ENCODE peak calls at places on chromosomes 3 and 15, in eight cellular contexts. H, B, C, G, V, A, I and Z are unnamed samples.
A peak's percentile ranks its signal among the peaks of the same experiment; 100 is the strongest.

GRCh38 chr15:99536422-99537033 is 29.3 kb upstream of the MEF2A start:
- DNase-seq in C (peak; percentile 78), G (peak; percentile 19), B (no peak), A (peak; percentile 81), I (peak; percentile 41), H (no peak), V (peak; percentile 90), Z (no peak)

GRCh38 chr15:41494922-41495735 is 1.5 kb downstream of the ITPKA start:
- DNase-seq in V (no peak), G (peak; percentile 15), A (no peak), I (no peak), B (no peak), C (no peak), H (peak; percentile 59), Z (no peak)

GRCh38 chr15:66833372-66833771 is 131.3 kb downstream of the SMAD6 start:
- DNase-seq in I (peak; percentile 54), B (no peak), A (no peak), V (peak; percentile 43), C (no peak), H (no peak), G (no peak), Z (no peak)

GRCh38 chr3:192727032-192727847 is at the start of gene FGF12:
- DNase-seq in V (no peak), H (peak; percentile 24), C (peak; percentile 13), G (peak; percentile 69), A (peak; percentile 84), I (peak; percentile 27), B (peak; percentile 33), Z (peak; percentile 38)

GRCh38 chr15:50996641-50997040 is 88.2 kb downstream of the AP4E1 start:
- DNase-seq in C (peak; percentile 62), G (no peak), V (no peak), A (no peak), B (no peak), H (no peak), I (peak; percentile 71), Z (no peak)

GRCh38 chr3:150235799-150236198 is 172.3 kb upstream of the TSC22D2 start:
- DNase-seq in I (peak; percentile 56), B (no peak), A (no peak), G (no peak), C (peak; percentile 95), V (no peak), H (no peak), Z (no peak)

GRCh38 chr15:79897701-79898113 is 893 bp upstream of the MTHFS start:
- DNase-seq in B (no peak), C (no peak), A (no peak), G (no peak), I (no peak), H (no peak), V (no peak), Z (no peak)

GRCh38 chr3:145411605-145412004 is 749.4 kb downstream of the PLOD2 start:
- DNase-seq in V (no peak), I (no peak), H (no peak), C (no peak), A (no peak), G (no peak), B (no peak), Z (no peak)

GRCh38 chr3:129938140-129938930 is 36.2 kb upstream of the TRH start:
- DNase-seq in I (no peak), B (no peak), H (no peak), V (no peak), C (no peak), A (no peak), G (no peak), Z (no peak)

GRCh38 chr15:99324082-99324620 is 72.9 kb downstream of the LRRC28 start:
- DNase-seq in I (peak; percentile 89), V (peak; percentile 72), B (no peak), G (no peak), C (peak; percentile 94), A (no peak), H (no peak), Z (no peak)

GRCh38 chr3:155282416-155283091 is 10.9 kb downstream of the STRIT1 start:
- DNase-seq in C (peak; percentile 57), G (no peak), I (no peak), B (no peak), A (no peak), H (peak; percentile 76), V (no peak), Z (no peak)

GRCh38 chr15:69677403-69677802 is 224.8 kb downstream of the RPLP1 start:
- DNase-seq in H (no peak), V (no peak), C (no peak), I (no peak), A (no peak), B (no peak), G (no peak), Z (no peak)

GRCh38 chr15:32042269-32042996 is 12.1 kb downstream of the CHRNA7 start:
- DNase-seq in V (no peak), A (no peak), H (no peak), B (no peak), C (no peak), I (peak; percentile 88), G (no peak), Z (no peak)

DNA sequence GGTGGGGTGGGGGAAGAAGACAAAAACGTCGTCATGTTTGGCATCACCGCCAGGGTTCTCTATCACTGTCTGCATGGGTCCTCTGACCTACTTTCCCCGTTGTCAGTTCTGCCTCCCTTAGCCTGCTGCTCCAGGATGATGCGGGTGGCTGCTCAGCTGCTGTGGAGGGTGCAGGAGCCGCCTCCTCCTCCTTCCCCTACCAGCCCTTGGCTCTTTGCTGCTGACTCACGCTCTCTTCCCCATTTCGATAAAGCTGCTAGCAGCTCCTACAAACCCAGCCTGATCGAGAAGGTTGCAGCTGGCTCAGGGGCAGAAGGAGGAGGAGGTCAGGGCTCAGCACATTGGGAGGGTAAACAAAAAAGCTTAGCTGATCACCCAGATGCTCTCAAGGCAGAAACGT is 49.5 kb upstream of the SEC13 start:
- DNase-seq in H (peak; percentile 78), B (no peak), I (no peak), G (no peak), V (no peak), A (no peak), C (peak; percentile 66), Z (no peak)
- H3K27me3 ChIP-seq in H (peaks cover 26% of the 10 kb centered on the region), B (no peaks in the 10 kb centered on the region), I (peaks cover 18% of the 10 kb centered on the region), G (no peaks in the 10 kb centered on the region), V (peaks cover 11% of the 10 kb centered on the region), A (no peaks in the 10 kb centered on the region), C (no peaks in the 10 kb centered on the region), Z (no peaks in the 10 kb centered on the region)

DNA sequence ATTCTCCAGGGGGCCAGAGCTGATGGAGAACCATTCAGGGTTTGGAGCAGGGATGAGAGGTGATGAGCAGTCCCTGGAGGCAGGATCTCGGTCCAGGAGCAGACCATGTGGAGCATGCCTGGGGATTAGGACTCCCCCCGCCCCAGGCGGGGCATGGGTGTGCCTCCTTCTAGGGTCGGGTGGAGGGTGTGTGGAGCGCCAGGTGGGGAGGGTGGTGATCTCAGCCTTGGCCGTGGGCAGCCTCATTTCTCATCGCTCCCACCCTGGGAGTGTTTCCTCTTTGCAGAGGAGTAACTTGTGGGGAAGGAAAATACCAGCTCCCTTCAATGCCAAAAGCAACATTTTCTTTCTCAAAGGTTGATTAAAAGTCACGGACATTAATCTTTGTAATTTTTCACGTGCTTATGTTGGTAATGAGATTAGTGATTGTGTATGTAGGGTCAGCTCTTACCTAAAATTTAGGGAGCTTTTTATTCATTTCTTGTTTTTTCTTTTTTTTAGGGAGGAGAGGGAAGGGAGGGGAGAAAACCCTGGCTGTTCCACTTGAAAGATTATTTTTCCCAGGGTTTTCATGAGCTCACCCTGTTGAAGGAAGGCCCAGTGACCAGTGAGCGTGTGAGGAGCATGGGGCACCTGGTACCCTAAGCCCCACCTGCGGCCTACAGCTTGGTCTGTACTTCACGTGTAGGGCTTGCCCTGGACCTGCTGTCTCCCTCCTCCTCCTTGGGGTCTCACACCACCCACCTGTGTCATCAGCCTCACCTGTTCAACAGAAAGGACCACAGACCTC is 11.0 kb downstream of the FBLN2 start:
- DNase-seq in I (no peak), H (no peak), G (no peak), A (peak; percentile 74), B (no peak), C (peak; percentile 47), V (no peak), Z (no peak)
- H3K27ac ChIP-seq in I (no peak overlapping the region), H (no peak overlapping the region), G (no peak overlapping the region), A (peak overlapping the region; percentile 9), B (no peak overlapping the region), C (no peak overlapping the region), V (peak overlapping the region; percentile 49), Z (peak overlapping the region; percentile 24)

GRCh38 chr3:185153170-185153733 is 392 bp upstream of the C3orf70 start:
- DNase-seq in G (no peak), C (no peak), H (no peak), B (peak; percentile 31), I (no peak), V (peak; percentile 69), A (no peak), Z (no peak)

GRCh38 chr3:185153861-185154629 is 1.2 kb upstream of the C3orf70 start:
- DNase-seq in I (no peak), V (no peak), G (no peak), B (no peak), H (no peak), C (no peak), A (no peak), Z (no peak)

GRCh38 chr3:185152433-185153169 is at the start of gene C3orf70:
- DNase-seq in V (peak; percentile 84), C (peak; percentile 49), A (peak; percentile 73), I (peak; percentile 6), H (peak; percentile 52), G (peak; percentile 53), B (peak; percentile 78), Z (peak; percentile 57)

GRCh38 chr3:185157347-185157746 is 4.5 kb upstream of the C3orf70 start:
- DNase-seq in G (no peak), V (no peak), A (no peak), H (no peak), I (no peak), C (no peak), B (no peak), Z (no peak)

DNA sequence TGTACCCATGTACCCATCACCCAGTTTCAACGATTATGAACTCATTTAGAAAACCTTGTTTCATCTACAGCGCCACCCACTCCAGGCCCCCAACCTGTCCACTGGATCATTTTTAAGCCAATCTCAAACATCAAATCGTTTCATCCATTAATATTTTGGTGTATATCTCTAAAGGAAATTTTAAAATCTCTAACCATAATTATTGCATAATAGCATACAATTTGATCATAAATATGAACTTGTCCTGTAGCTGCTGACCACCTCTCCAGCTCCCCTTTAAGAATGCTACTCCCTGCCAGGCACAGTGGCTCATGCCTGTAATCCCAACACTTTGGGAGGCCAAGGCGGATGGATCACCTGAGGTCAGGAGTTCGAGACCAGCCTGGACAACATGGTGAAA is 2.8 kb upstream of the C3orf70 start:
- DNase-seq in A (no peak), H (no peak), I (no peak), G (no peak), C (no peak), V (no peak), B (no peak), Z (no peak)
- H3K27me3 ChIP-seq in A (no peaks in the 10 kb centered on the region), H (peaks cover 45% of the 10 kb centered on the region), I (peaks cover 93% of the 10 kb centered on the region), G (no peaks in the 10 kb centered on the region), C (peaks cover 21% of the 10 kb centered on the region), V (peaks cover 3% of the 10 kb centered on the region), B (no peaks in the 10 kb centered on the region), Z (no peaks in the 10 kb centered on the region)

GRCh38 chr15:90809536-90809935 is 58.9 kb upstream of the FURIN start:
- DNase-seq in V (no peak), B (no peak), I (no peak), C (no peak), G (no peak), H (no peak), A (no peak), Z (no peak)
- H3K27ac ChIP-seq in V (no peak overlapping the region), B (no peak overlapping the region), I (no peak overlapping the region), C (no peak overlapping the region), G (no peak overlapping the region), H (no peak overlapping the region), A (no peak overlapping the region), Z (no peak overlapping the region)